ENCODE peak calls at places on chromosomes 12 and 14, in ten cellular contexts. U is A549; Y is effector memory CD8-positive, alpha-beta T cell; H is B cell; Z is T47D; L is stimulated activated CD4-positive, alpha-beta T cell treated with anti-CD3 and anti-CD28 coated beads, Interleukin-12 subunit alpha, Interleukin-12 subunit beta, amount 100 ng/mL, for 4 hours; P is astrocyte of the hippocampus; B is HEK293T; A is activated CD8-positive, alpha-beta T cell treated with anti-CD3 and anti-CD28 coated beads for 36 hours; I is OCI-LY7. D is an unnamed sample.

GRCh38 chr14:102262894-102263462 is 42.0 kb downstream of the MOK start:
- DNase-seq in U (peak), I (no peak), H (no peak), B (peak), Y (no peak), P (peak), L (no peak), Z (no peak), A (no peak), D (no peak)

GRCh38 chr14:101072945-101073597 is 169.5 kb upstream of the RTL1 start:
- DNase-seq in H (no peak), P (peak), A (peak), Z (peak), L (no peak), Y (no peak), B (peak), U (peak), I (no peak), D (no peak)

GRCh38 chr14:52860910-52861309 is 69.5 kb upstream of the GNPNAT1 start:
- DNase-seq in H (no peak), Y (no peak), L (no peak), Z (no peak), A (no peak), I (no peak), P (no peak), U (no peak), B (no peak), D (no peak)

GRCh38 chr12:108559748-108560147 is 1.2 kb downstream of the SART3 start:
- DNase-seq in L (no peak), P (no peak), A (no peak), H (no peak), U (no peak), I (peak), Y (no peak), B (no peak), Z (no peak), D (no peak)

GRCh38 chr14:52934762-52935161 is 16.1 kb downstream of the FERMT2 start:
- DNase-seq in B (no peak), Z (no peak), I (no peak), A (no peak), P (no peak), U (no peak), L (no peak), Y (no peak), H (no peak), D (no peak)

GRCh38 chr12:49260165-49260564 is 4.7 kb upstream of the TUBA1C start:
- DNase-seq in L (no peak), B (no peak), Y (no peak), Z (no peak), H (no peak), U (no peak), A (no peak), I (no peak), P (no peak), D (no peak)

GRCh38 chr12:12800406-12801180 is 12.6 kb upstream of the DDX47 start:
- DNase-seq in I (no peak), P (no peak), L (no peak), H (no peak), U (peak), Y (no peak), B (no peak), A (no peak), Z (no peak), D (no peak)

GRCh38 chr12:31003861-31004640 is 69.6 kb upstream of the DDX11 start:
- DNase-seq in Y (no peak), L (no peak), I (no peak), P (no peak), B (no peak), A (no peak), U (no peak), Z (no peak), H (no peak), D (no peak)

GRCh38 chr12:31896514-31897039 is 62.6 kb upstream of the RESF1 start:
- DNase-seq in B (no peak), H (peak), A (peak), Z (no peak), I (peak), Y (peak), L (peak), P (peak), U (no peak), D (peak)

GRCh38 chr14:99875421-99875820 is 82.2 kb downstream of the EML1 start:
- DNase-seq in Z (no peak), U (no peak), B (no peak), L (no peak), Y (no peak), A (no peak), I (no peak), H (no peak), P (no peak), D (no peak)

GRCh38 chr12:14849664-14850063 is 6.3 kb upstream of the ART4 start:
- DNase-seq in Y (no peak), L (no peak), H (no peak), B (no peak), A (no peak), U (no peak), P (peak), Z (no peak), I (no peak), D (no peak)

GRCh38 chr12:23816394-23816851 is 133.0 kb downstream of the SOX5 start:
- DNase-seq in A (no peak), U (no peak), Z (no peak), I (no peak), B (no peak), P (no peak), L (no peak), Y (no peak), H (no peak), D (no peak)

GRCh38 chr14:23895480-23895879 is 58.1 kb upstream of the DHRS4 start:
- DNase-seq in Y (no peak), Z (peak), L (no peak), B (no peak), U (no peak), P (no peak), H (no peak), I (peak), A (no peak), D (no peak)

GRCh38 chr12:126608607-126609175 is 1543.5 kb downstream of the AACS start:
- DNase-seq in Y (no peak), Z (no peak), H (no peak), A (no peak), I (no peak), L (no peak), B (no peak), U (no peak), P (no peak), D (no peak)

GRCh38 chr12:98911396-98911795 is 266.3 kb downstream of the APAF1 start:
- DNase-seq in B (no peak), I (no peak), A (no peak), P (no peak), U (no peak), L (no peak), H (no peak), Y (no peak), Z (no peak), D (no peak)

GRCh38 chr12:27524839-27525238 is 833 bp downstream of the PPFIBP1 start:
- DNase-seq in L (no peak), I (no peak), Y (no peak), P (peak), U (peak), A (no peak), B (no peak), H (no peak), Z (peak), D (no peak)

GRCh38 chr12:115468087-115468510 is 784.1 kb upstream of the TBX3 start:
- DNase-seq in B (no peak), I (no peak), P (peak), Z (peak), A (no peak), L (no peak), H (no peak), U (peak), Y (no peak), D (no peak)

GRCh38 chr14:96466918-96467317 is 35.3 kb upstream of the PAPOLA start:
- DNase-seq in A (no peak), Z (no peak), B (no peak), H (no peak), U (no peak), I (no peak), Y (no peak), L (no peak), P (no peak), D (no peak)

GRCh38 chr12:45232771-45233372 is 17.0 kb downstream of the ANO6 start:
- DNase-seq in P (peak), H (no peak), Y (no peak), A (peak), B (peak), L (peak), U (peak), Z (peak), I (no peak), D (no peak)

GRCh38 chr12:31117203-31118011 is 43.7 kb downstream of the DDX11 start:
- DNase-seq in L (peak), P (peak), U (peak), H (peak), B (peak), A (peak), Y (peak), I (peak), Z (peak), D (peak)

GRCh38 chr14:38078393-38078792 is 129.3 kb upstream of the SSTR1 start:
- DNase-seq in Z (no peak), P (no peak), I (peak), L (no peak), A (peak), B (no peak), H (no peak), Y (peak), U (no peak), D (no peak)

GRCh38 chr14:32986791-32987545 is 48.3 kb downstream of the NPAS3 start:
- DNase-seq in L (no peak), B (no peak), Y (no peak), Z (no peak), A (no peak), P (peak), I (no peak), U (no peak), H (no peak), D (no peak)

GRCh38 chr12:45553204-45553603 is 176.3 kb upstream of the ARID2 start:
- DNase-seq in H (no peak), L (no peak), U (no peak), Y (no peak), P (peak), Z (no peak), B (no peak), I (no peak), A (no peak), D (no peak)

GRCh38 chr12:40727774-40728483 is 35.7 kb downstream of the CNTN1 start:
- DNase-seq in B (no peak), L (no peak), A (no peak), H (no peak), Y (no peak), Z (peak), I (no peak), P (no peak), U (peak), D (no peak)

GRCh38 chr14:44963775-44964380 is 1.9 kb downstream of the TOGARAM1 start:
- DNase-seq in P (no peak), Z (no peak), H (no peak), A (peak), B (no peak), Y (no peak), U (peak), I (peak), L (no peak), D (no peak)

GRCh38 chr12:124767075-124767821 is 96.4 kb downstream of the SCARB1 start:
- DNase-seq in Y (peak), P (peak), A (peak), B (peak), Z (peak), H (peak), L (peak), I (peak), U (peak), D (peak)

D was measured in GM12891.